ENCODE peak calls at places on chromosomes 13 and 19, in five cellular contexts. One of them, this sample, is unnamed.

GRCh38 chr13:83216521-83217245 is 665.6 kb downstream of the SLITRK1 start:
- DNase-seq in activated CD4-positive, alpha-beta T cell treated with anti-CD3 and anti-CD28 coated beads, Interleukin-2, amount 50 U/mL, for 1 hour: no peak
- DNase-seq in GM20000: no peak
- DNase-seq in nucleus accumbens: no peak
- DNase-seq in stimulated activated CD4-positive, alpha-beta T cell treated with anti-CD3 and anti-CD28 coated beads, TNF-alpha, amount 100 ng/mL, for 48 hours: no peak
- DNase-seq in this sample: peak; percentile 52

GRCh38 chr13:108120332-108120731 is 95.0 kb downstream of the LIG4 start:
- DNase-seq in activated CD4-positive, alpha-beta T cell treated with anti-CD3 and anti-CD28 coated beads, Interleukin-2, amount 50 U/mL, for 1 hour: no peak
- DNase-seq in GM20000: no peak
- DNase-seq in nucleus accumbens: peak; percentile 2
- DNase-seq in stimulated activated CD4-positive, alpha-beta T cell treated with anti-CD3 and anti-CD28 coated beads, TNF-alpha, amount 100 ng/mL, for 48 hours: no peak
- DNase-seq in this sample: no peak

GRCh38 chr13:22240716-22241115 is 569.8 kb downstream of the FGF9 start:
- DNase-seq in nucleus accumbens: no peak
- DNase-seq in activated CD4-positive, alpha-beta T cell treated with anti-CD3 and anti-CD28 coated beads, Interleukin-2, amount 50 U/mL, for 1 hour: no peak
- DNase-seq in GM20000: no peak
- DNase-seq in stimulated activated CD4-positive, alpha-beta T cell treated with anti-CD3 and anti-CD28 coated beads, TNF-alpha, amount 100 ng/mL, for 48 hours: no peak
- DNase-seq in this sample: no peak

GRCh38 chr13:84446972-84447700 is 564.9 kb upstream of the SLITRK1 start:
- DNase-seq in nucleus accumbens: no peak
- DNase-seq in stimulated activated CD4-positive, alpha-beta T cell treated with anti-CD3 and anti-CD28 coated beads, TNF-alpha, amount 100 ng/mL, for 48 hours: no peak
- DNase-seq in activated CD4-positive, alpha-beta T cell treated with anti-CD3 and anti-CD28 coated beads, Interleukin-2, amount 50 U/mL, for 1 hour: no peak
- DNase-seq in GM20000: no peak
- DNase-seq in this sample: peak; percentile 73

GRCh38 chr19:18093439-18094161 is 4.0 kb upstream of the MAST3 start:
- DNase-seq in GM20000: no peak
- DNase-seq in nucleus accumbens: peak; percentile 30
- DNase-seq in activated CD4-positive, alpha-beta T cell treated with anti-CD3 and anti-CD28 coated beads, Interleukin-2, amount 50 U/mL, for 1 hour: no peak
- DNase-seq in stimulated activated CD4-positive, alpha-beta T cell treated with anti-CD3 and anti-CD28 coated beads, TNF-alpha, amount 100 ng/mL, for 48 hours: no peak
- DNase-seq in this sample: no peak

GRCh38 chr19:35040826-35041547 is 534 bp upstream of the HPN start:
- DNase-seq in stimulated activated CD4-positive, alpha-beta T cell treated with anti-CD3 and anti-CD28 coated beads, TNF-alpha, amount 100 ng/mL, for 48 hours: no peak
- DNase-seq in GM20000: no peak
- DNase-seq in nucleus accumbens: peak; percentile 73
- DNase-seq in activated CD4-positive, alpha-beta T cell treated with anti-CD3 and anti-CD28 coated beads, Interleukin-2, amount 50 U/mL, for 1 hour: peak; percentile 29
- DNase-seq in this sample: no peak

GRCh38 chr13:60396783-60397692 is at the start of gene TDRD3:
- DNase-seq in activated CD4-positive, alpha-beta T cell treated with anti-CD3 and anti-CD28 coated beads, Interleukin-2, amount 50 U/mL, for 1 hour: peak; percentile 70
- DNase-seq in GM20000: peak; percentile 90
- DNase-seq in stimulated activated CD4-positive, alpha-beta T cell treated with anti-CD3 and anti-CD28 coated beads, TNF-alpha, amount 100 ng/mL, for 48 hours: peak; percentile 59
- DNase-seq in nucleus accumbens: peak; percentile 78
- DNase-seq in this sample: peak; percentile 85

GRCh38 chr19:10858204-10858828 is 10.1 kb downstream of the C19orf38 start:
- DNase-seq in nucleus accumbens: no peak
- DNase-seq in activated CD4-positive, alpha-beta T cell treated with anti-CD3 and anti-CD28 coated beads, Interleukin-2, amount 50 U/mL, for 1 hour: no peak
- DNase-seq in GM20000: peak; percentile 48
- DNase-seq in stimulated activated CD4-positive, alpha-beta T cell treated with anti-CD3 and anti-CD28 coated beads, TNF-alpha, amount 100 ng/mL, for 48 hours: no peak
- DNase-seq in this sample: no peak

GRCh38 chr13:96768524-96768923 is 225.8 kb downstream of the OXGR1 start:
- DNase-seq in GM20000: no peak
- DNase-seq in nucleus accumbens: no peak
- DNase-seq in stimulated activated CD4-positive, alpha-beta T cell treated with anti-CD3 and anti-CD28 coated beads, TNF-alpha, amount 100 ng/mL, for 48 hours: no peak
- DNase-seq in activated CD4-positive, alpha-beta T cell treated with anti-CD3 and anti-CD28 coated beads, Interleukin-2, amount 50 U/mL, for 1 hour: no peak
- DNase-seq in this sample: no peak

GRCh38 chr13:114288157-114288591 is 6.8 kb downstream of the UPF3A start:
- DNase-seq in nucleus accumbens: no peak
- DNase-seq in activated CD4-positive, alpha-beta T cell treated with anti-CD3 and anti-CD28 coated beads, Interleukin-2, amount 50 U/mL, for 1 hour: no peak
- DNase-seq in GM20000: no peak
- DNase-seq in stimulated activated CD4-positive, alpha-beta T cell treated with anti-CD3 and anti-CD28 coated beads, TNF-alpha, amount 100 ng/mL, for 48 hours: no peak
- DNase-seq in this sample: no peak

GRCh38 chr19:49553451-49554271 is 25.9 kb downstream of the RCN3 start:
- DNase-seq in activated CD4-positive, alpha-beta T cell treated with anti-CD3 and anti-CD28 coated beads, Interleukin-2, amount 50 U/mL, for 1 hour: peak; percentile 53
- DNase-seq in nucleus accumbens: no peak
- DNase-seq in GM20000: no peak
- DNase-seq in stimulated activated CD4-positive, alpha-beta T cell treated with anti-CD3 and anti-CD28 coated beads, TNF-alpha, amount 100 ng/mL, for 48 hours: no peak
- DNase-seq in this sample: peak; percentile 36

GRCh38 chr19:4909172-4909896 is at the start of gene UHRF1:
- DNase-seq in activated CD4-positive, alpha-beta T cell treated with anti-CD3 and anti-CD28 coated beads, Interleukin-2, amount 50 U/mL, for 1 hour: no peak
- DNase-seq in stimulated activated CD4-positive, alpha-beta T cell treated with anti-CD3 and anti-CD28 coated beads, TNF-alpha, amount 100 ng/mL, for 48 hours: peak; percentile 70
- DNase-seq in nucleus accumbens: no peak
- DNase-seq in GM20000: peak; percentile 89
- DNase-seq in this sample: no peak

GRCh38 chr19:41298327-41298964 is 11.5 kb upstream of the CCDC97 start:
- DNase-seq in stimulated activated CD4-positive, alpha-beta T cell treated with anti-CD3 and anti-CD28 coated beads, TNF-alpha, amount 100 ng/mL, for 48 hours: no peak
- DNase-seq in GM20000: no peak
- DNase-seq in activated CD4-positive, alpha-beta T cell treated with anti-CD3 and anti-CD28 coated beads, Interleukin-2, amount 50 U/mL, for 1 hour: peak; percentile 61
- DNase-seq in nucleus accumbens: no peak
- DNase-seq in this sample: peak; percentile 88

GRCh38 chr19:9009935-9010651 is at the start of gene MUC16:
- DNase-seq in stimulated activated CD4-positive, alpha-beta T cell treated with anti-CD3 and anti-CD28 coated beads, TNF-alpha, amount 100 ng/mL, for 48 hours: no peak
- DNase-seq in nucleus accumbens: no peak
- DNase-seq in GM20000: no peak
- DNase-seq in activated CD4-positive, alpha-beta T cell treated with anti-CD3 and anti-CD28 coated beads, Interleukin-2, amount 50 U/mL, for 1 hour: no peak
- DNase-seq in this sample: no peak

GRCh38 chr19:36436531-36436930 is 18.1 kb upstream of the ZFP82 start:
- DNase-seq in nucleus accumbens: no peak
- DNase-seq in stimulated activated CD4-positive, alpha-beta T cell treated with anti-CD3 and anti-CD28 coated beads, TNF-alpha, amount 100 ng/mL, for 48 hours: no peak
- DNase-seq in GM20000: no peak
- DNase-seq in activated CD4-positive, alpha-beta T cell treated with anti-CD3 and anti-CD28 coated beads, Interleukin-2, amount 50 U/mL, for 1 hour: no peak
- DNase-seq in this sample: no peak

GRCh38 chr13:113879017-113879416 is 15.1 kb upstream of the GAS6 start:
- DNase-seq in activated CD4-positive, alpha-beta T cell treated with anti-CD3 and anti-CD28 coated beads, Interleukin-2, amount 50 U/mL, for 1 hour: no peak
- DNase-seq in GM20000: no peak
- DNase-seq in stimulated activated CD4-positive, alpha-beta T cell treated with anti-CD3 and anti-CD28 coated beads, TNF-alpha, amount 100 ng/mL, for 48 hours: no peak
- DNase-seq in nucleus accumbens: no peak
- DNase-seq in this sample: no peak

GRCh38 chr19:12284226-12284625 is 10.5 kb downstream of the ZNF44 start:
- DNase-seq in GM20000: no peak
- DNase-seq in nucleus accumbens: no peak
- DNase-seq in activated CD4-positive, alpha-beta T cell treated with anti-CD3 and anti-CD28 coated beads, Interleukin-2, amount 50 U/mL, for 1 hour: no peak
- DNase-seq in stimulated activated CD4-positive, alpha-beta T cell treated with anti-CD3 and anti-CD28 coated beads, TNF-alpha, amount 100 ng/mL, for 48 hours: no peak
- DNase-seq in this sample: no peak

GRCh38 chr13:39091586-39091985 is 53.3 kb downstream of the NHLRC3 start:
- DNase-seq in activated CD4-positive, alpha-beta T cell treated with anti-CD3 and anti-CD28 coated beads, Interleukin-2, amount 50 U/mL, for 1 hour: no peak
- DNase-seq in stimulated activated CD4-positive, alpha-beta T cell treated with anti-CD3 and anti-CD28 coated beads, TNF-alpha, amount 100 ng/mL, for 48 hours: no peak
- DNase-seq in GM20000: no peak
- DNase-seq in nucleus accumbens: no peak
- DNase-seq in this sample: no peak

GRCh38 chr19:15195381-15195964 is 5.3 kb downstream of the NOTCH3 start:
- DNase-seq in stimulated activated CD4-positive, alpha-beta T cell treated with anti-CD3 and anti-CD28 coated beads, TNF-alpha, amount 100 ng/mL, for 48 hours: no peak
- DNase-seq in activated CD4-positive, alpha-beta T cell treated with anti-CD3 and anti-CD28 coated beads, Interleukin-2, amount 50 U/mL, for 1 hour: no peak
- DNase-seq in GM20000: no peak
- DNase-seq in nucleus accumbens: no peak
- DNase-seq in this sample: peak; percentile 30

GRCh38 chr19:1826557-1827521 is 14.8 kb upstream of the ATP8B3 start:
- DNase-seq in GM20000: no peak
- DNase-seq in stimulated activated CD4-positive, alpha-beta T cell treated with anti-CD3 and anti-CD28 coated beads, TNF-alpha, amount 100 ng/mL, for 48 hours: no peak
- DNase-seq in activated CD4-positive, alpha-beta T cell treated with anti-CD3 and anti-CD28 coated beads, Interleukin-2, amount 50 U/mL, for 1 hour: no peak
- DNase-seq in nucleus accumbens: no peak
- DNase-seq in this sample: no peak

GRCh38 chr19:33288666-33289065 is 13.7 kb downstream of the CEBPA start:
- DNase-seq in GM20000: no peak
- DNase-seq in nucleus accumbens: no peak
- DNase-seq in stimulated activated CD4-positive, alpha-beta T cell treated with anti-CD3 and anti-CD28 coated beads, TNF-alpha, amount 100 ng/mL, for 48 hours: no peak
- DNase-seq in activated CD4-positive, alpha-beta T cell treated with anti-CD3 and anti-CD28 coated beads, Interleukin-2, amount 50 U/mL, for 1 hour: no peak
- DNase-seq in this sample: no peak

GRCh38 chr19:28402701-28403290 is 810.2 kb downstream of the UQCRFS1 start:
- DNase-seq in activated CD4-positive, alpha-beta T cell treated with anti-CD3 and anti-CD28 coated beads, Interleukin-2, amount 50 U/mL, for 1 hour: no peak
- DNase-seq in stimulated activated CD4-positive, alpha-beta T cell treated with anti-CD3 and anti-CD28 coated beads, TNF-alpha, amount 100 ng/mL, for 48 hours: no peak
- DNase-seq in GM20000: no peak
- DNase-seq in nucleus accumbens: no peak
- DNase-seq in this sample: no peak

GRCh38 chr13:73082471-73082870 is 23.7 kb downstream of the KLF5 start:
- DNase-seq in activated CD4-positive, alpha-beta T cell treated with anti-CD3 and anti-CD28 coated beads, Interleukin-2, amount 50 U/mL, for 1 hour: no peak
- DNase-seq in stimulated activated CD4-positive, alpha-beta T cell treated with anti-CD3 and anti-CD28 coated beads, TNF-alpha, amount 100 ng/mL, for 48 hours: no peak
- DNase-seq in nucleus accumbens: no peak
- DNase-seq in GM20000: no peak
- DNase-seq in this sample: no peak

This sample was measured in fibroblast of gingiva.